ENCODE peak calls at places on chromosomes 4 and X, in five cellular contexts. V is tibial artery, M is neural progenitor cell, C is brain microvascular endothelial cell, U is cardiac muscle cell. N is an unnamed sample.

GRCh38 chr4:932713-933070 is 432 bp downstream of the TMEM175 start:
- DNase-seq in C (no peak), U (no peak), M (peak), V (no peak), N (no peak)

GRCh38 chr4:69060651-69061308 is 35.5 kb upstream of the UGT2B7 start:
- DNase-seq in M (peak), V (no peak), U (no peak), C (no peak), N (no peak)

GRCh38 chr4:16750882-16751642 is 147.4 kb downstream of the LDB2 start:
- DNase-seq in V (no peak), C (no peak), U (peak), M (no peak), N (no peak)

GRCh38 chr4:103204114-103204513 is 6.0 kb upstream of the CENPE start:
- DNase-seq in V (no peak), C (no peak), U (peak), M (peak), N (no peak)

GRCh38 chr4:130192787-130193186 is 1096.8 kb downstream of the C4orf33 start:
- DNase-seq in V (no peak), C (no peak), U (no peak), M (no peak), N (no peak)

GRCh38 chr4:133403913-133404312 is 254.8 kb downstream of the PCDH10 start:
- DNase-seq in M (no peak), C (no peak), V (no peak), U (no peak), N (no peak)

GRCh38 chrX:8010105-8010504 is 82.9 kb upstream of the PNPLA4 start:
- DNase-seq in U (no peak), C (no peak), M (peak), V (no peak), N (no peak)

GRCh38 chrX:154600962-154601374 is 16.0 kb downstream of the CTAG1A start:
- DNase-seq in V (no peak), M (no peak), U (peak), C (peak), N (no peak)

GRCh38 chrX:77446840-77447239 is 349 bp upstream of the FGF16 start:
- DNase-seq in C (no peak), U (peak), M (no peak), V (no peak), N (no peak)

GRCh38 chr4:185399466-185399865 is 2.8 kb downstream of the ANKRD37 start:
- DNase-seq in M (no peak), C (no peak), U (no peak), V (no peak), N (no peak)

GRCh38 chr4:6193399-6193798 is 7.0 kb downstream of the JAKMIP1 start:
- DNase-seq in C (no peak), M (no peak), U (no peak), V (peak), N (no peak)

GRCh38 chr4:168724960-168725359 is 228.1 kb downstream of the PALLD start:
- DNase-seq in C (peak), V (no peak), M (peak), U (peak), N (no peak)

GRCh38 chr4:83071116-83071515 is 36.1 kb downstream of the COPS4 start:
- DNase-seq in M (no peak), V (no peak), C (no peak), U (peak), N (no peak)

GRCh38 chrX:10769696-10770619 is 149.6 kb upstream of the MID1 start:
- DNase-seq in V (no peak), M (peak), C (peak), U (peak), N (no peak)

GRCh38 chr4:78129383-78130108 is 72.4 kb downstream of the FRAS1 start:
- DNase-seq in M (no peak), U (no peak), V (no peak), C (no peak), N (no peak)

GRCh38 chrX:48694776-48695523 is 1.6 kb upstream of the SUV39H1 start:
- DNase-seq in U (no peak), C (no peak), V (no peak), M (peak), N (no peak)

GRCh38 chr4:7389101-7389701 is 45.5 kb downstream of the PSAPL1 start:
- DNase-seq in V (peak), M (no peak), U (no peak), C (no peak), N (no peak)

GRCh38 chr4:94177822-94178221 is 29.8 kb upstream of the SMARCAD1 start:
- DNase-seq in V (no peak), M (peak), C (no peak), U (no peak), N (no peak)

GRCh38 chrX:150036181-150036580 is 97.9 kb upstream of the EOLA2 start:
- DNase-seq in C (peak), V (no peak), M (no peak), U (peak), N (no peak)

DNA sequence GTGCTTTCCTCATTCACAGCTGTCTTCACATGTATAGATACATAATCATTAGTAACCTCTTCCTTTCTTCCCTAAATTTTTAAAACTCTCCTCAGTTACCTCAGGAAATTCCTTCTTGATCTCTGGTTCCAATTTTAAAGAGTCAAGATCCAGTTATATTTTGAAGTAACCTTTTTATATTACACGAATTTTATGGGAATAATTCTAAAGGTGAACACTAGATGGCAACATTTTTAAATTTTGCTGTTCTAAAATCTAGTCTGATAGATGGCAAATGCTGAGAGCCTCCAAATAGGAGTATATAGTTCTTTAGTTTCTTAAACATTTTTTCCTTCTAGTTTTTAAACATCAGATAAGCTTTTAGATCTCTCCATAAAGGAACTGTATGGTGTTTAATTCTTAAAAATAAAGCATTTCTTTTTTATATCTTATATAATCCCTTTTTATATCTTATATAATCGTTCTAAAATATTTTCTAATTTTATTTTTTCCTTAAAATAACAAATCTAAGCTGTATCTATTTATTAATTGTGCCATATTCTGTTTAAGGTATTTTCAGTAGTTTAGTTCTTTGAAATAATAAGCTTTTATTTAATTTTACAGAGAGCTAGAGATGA is 37.9 kb upstream of the PAPSS1 start:
- DNase-seq in U (peak), C (no peak), M (peak), V (no peak), N (no peak)
- H3K27ac ChIP-seq in U (no peak), C (no peak), M (no peak), V (no peak), N (no peak)

GRCh38 chr4:116362603-116363002 is 722.8 kb downstream of the TRAM1L1 start:
- DNase-seq in M (no peak), C (no peak), V (no peak), U (no peak), N (no peak)

GRCh38 chr4:116358633-116359222 is 726.6 kb downstream of the TRAM1L1 start:
- DNase-seq in V (no peak), C (peak), U (peak), M (peak), N (peak)

GRCh38 chr4:116361782-116362181 is 723.6 kb downstream of the TRAM1L1 start:
- DNase-seq in U (no peak), V (no peak), M (no peak), C (no peak), N (peak)

GRCh38 chr4:116357758-116358157 is 727.6 kb downstream of the TRAM1L1 start:
- DNase-seq in M (no peak), U (peak), V (no peak), C (no peak), N (peak)
- H3K27ac ChIP-seq in M (no peak), U (no peak), V (no peak), C (no peak), N (no peak)

DNA sequence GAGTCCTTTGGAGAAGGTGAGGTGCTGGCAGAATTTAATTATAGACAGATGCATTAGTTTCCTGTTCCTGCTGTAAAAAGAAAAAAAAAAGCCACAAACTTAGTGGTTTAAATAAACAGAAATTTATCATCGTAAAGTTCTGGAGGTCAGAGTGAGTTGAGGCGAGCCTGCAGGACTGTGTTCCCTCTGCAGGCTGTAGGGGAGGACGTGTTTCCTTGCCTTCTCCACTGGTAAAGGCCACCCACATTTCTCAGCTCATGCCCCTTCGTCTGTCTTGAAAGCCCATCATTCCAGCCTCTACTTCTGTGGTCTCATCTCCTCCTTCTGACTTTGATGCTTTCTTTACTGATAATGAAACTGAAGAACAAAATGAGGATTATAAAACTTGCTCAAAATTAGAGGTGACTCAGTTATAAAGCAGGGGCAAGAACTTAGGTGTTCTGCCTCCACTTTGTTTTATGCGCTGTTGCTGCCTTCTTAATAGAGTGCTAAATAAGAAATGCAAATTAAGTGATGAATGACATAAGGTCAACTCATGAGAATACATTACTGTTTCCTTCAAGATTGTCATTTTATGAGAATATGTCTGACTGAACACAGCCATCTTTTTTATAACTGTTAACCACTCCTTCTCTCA is 143.1 kb downstream of the STIM2 start:
- DNase-seq in C (peak), M (no peak), V (no peak), U (peak), N (no peak)
- H3K27ac ChIP-seq in C (no peak), M (no peak), V (no peak), U (no peak), N (no peak)

DNA sequence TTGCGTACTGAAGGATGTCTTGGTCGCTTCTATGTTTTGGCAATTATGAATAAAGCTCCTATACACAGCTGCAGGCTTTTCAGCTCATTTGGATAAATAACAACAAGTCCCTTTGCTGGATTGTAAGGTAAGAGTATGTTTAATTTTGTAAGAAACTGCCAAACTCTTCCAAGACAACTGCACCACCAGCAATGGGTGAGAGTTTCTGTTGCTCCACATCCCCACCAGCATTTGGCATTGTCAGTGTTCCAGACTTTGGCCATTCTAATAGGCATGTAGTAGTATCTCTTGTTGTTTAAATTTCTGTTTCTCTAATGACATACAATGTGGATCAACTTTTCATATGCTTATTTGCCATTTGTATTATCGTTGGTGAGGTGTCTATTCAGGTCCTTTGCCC is 44.3 kb downstream of the FNIP2 start:
- DNase-seq in C (no peak), U (no peak), V (no peak), M (no peak), N (no peak)
- H3K27ac ChIP-seq in C (no peak), U (peak), V (no peak), M (no peak), N (no peak)

DNA sequence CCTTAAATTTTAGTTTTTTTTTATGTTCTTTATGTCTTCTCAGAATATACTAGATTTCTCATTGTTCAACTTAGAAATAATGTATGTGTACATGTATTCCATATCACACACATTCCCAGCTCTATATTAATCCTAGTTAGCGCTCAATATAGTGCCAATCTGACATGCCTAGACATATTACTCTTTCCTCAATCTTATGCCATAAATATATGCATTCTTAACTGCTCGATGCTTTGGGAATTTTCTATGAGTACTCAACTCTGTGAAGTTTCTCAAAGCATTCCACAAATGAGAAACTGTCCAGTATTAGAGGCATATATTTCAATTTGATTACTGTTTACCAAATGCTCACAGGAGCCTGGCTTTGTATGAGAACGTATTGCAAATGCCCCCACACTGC is 231.2 kb upstream of the VEGFC start:
- DNase-seq in U (no peak), V (no peak), M (no peak), C (no peak), N (no peak)
- H3K27ac ChIP-seq in U (no peak), V (no peak), M (no peak), C (no peak), N (peak)

GRCh38 chrX:45710081-45710801 is 509.6 kb upstream of the DIPK2B start:
- DNase-seq in V (no peak), M (no peak), U (peak), C (peak), N (peak)
- H3K27ac ChIP-seq in V (no peak), M (no peak), U (no peak), C (peak), N (peak)

GRCh38 chr4:40264995-40265909 is 68.4 kb downstream of the RHOH start:
- DNase-seq in C (peak), U (no peak), M (peak), V (no peak), N (no peak)

GRCh38 chr4:40264497-40264896 is 67.7 kb downstream of the RHOH start:
- DNase-seq in M (no peak), U (peak), C (peak), V (no peak), N (no peak)

GRCh38 chr4:40262861-40263260 is 66.0 kb downstream of the RHOH start:
- DNase-seq in M (no peak), V (no peak), C (no peak), U (no peak), N (no peak)

GRCh38 chr4:40261246-40262078 is 64.6 kb downstream of the RHOH start:
- DNase-seq in C (no peak), V (no peak), U (no peak), M (peak), N (no peak)

DNA sequence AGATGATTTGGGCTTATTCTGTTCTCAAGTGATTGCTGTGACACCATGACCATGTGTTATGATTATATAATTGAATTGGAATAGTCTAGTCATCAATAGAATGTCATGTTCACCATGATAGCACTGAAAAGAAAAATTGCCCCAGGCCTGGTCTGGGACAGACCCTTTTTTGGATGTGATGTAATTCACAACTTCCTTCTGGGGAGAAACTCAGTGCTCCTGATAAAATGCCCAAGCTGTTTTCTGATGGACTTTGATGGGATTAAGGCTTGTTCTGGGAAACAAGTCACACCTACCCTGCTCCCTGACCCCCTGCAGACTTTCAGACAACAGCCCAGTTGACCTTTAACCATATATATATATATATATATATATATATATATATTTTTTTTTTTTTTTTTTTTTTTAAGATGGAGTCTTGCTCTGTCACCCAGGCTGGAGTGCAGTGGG is 65.3 kb downstream of the RHOH start:
- DNase-seq in V (no peak), M (no peak), U (no peak), C (no peak), N (no peak)
- H3K27ac ChIP-seq in V (no peak), M (no peak), U (no peak), C (no peak), N (no peak)

GRCh38 chrX:72123471-72124185 is 8.1 kb downstream of the RTL5 start:
- DNase-seq in U (peak), M (peak), C (peak), V (peak), N (no peak)

GRCh38 chrX:72122621-72123275 is 9.0 kb downstream of the RTL5 start:
- DNase-seq in V (no peak), U (no peak), C (no peak), M (no peak), N (no peak)

GRCh38 chrX:72126048-72126415 is 5.7 kb downstream of the RTL5 start:
- DNase-seq in C (no peak), V (no peak), M (no peak), U (peak), N (no peak)

GRCh38 chrX:72125331-72126047 is 6.2 kb downstream of the RTL5 start:
- DNase-seq in V (no peak), C (no peak), U (no peak), M (no peak), N (no peak)

DNA sequence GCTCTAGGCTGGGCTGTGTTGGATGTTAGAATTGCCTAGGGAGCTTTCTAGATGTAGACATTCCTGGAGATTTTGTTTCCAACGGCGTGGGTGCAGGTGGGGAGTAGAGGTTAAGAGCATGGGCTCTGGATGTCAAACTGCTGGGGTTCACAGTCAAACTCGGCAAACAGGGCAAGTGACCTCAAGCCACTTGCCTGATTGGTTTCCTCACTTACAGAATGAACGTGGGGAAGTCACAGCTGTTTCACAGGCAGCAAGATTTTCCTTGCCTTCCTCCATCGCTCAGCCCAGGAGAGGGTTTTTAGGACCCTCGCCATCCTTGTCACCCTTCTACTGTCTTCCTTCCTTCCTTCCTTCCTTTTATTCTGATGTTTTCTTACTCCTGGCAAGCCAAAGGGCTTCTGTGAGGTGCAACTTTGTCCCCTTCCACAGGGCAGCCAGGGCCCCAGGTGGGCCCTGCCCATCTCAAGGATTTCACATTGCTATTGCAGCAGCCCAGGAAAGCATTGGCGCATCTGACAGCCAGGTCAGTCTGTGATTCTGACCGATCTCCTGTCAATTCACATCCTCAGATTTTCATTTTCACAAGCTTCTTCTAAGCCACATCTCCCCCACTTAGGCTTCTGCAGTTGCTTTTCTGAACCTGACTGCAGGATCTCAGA is 7.0 kb downstream of the RTL5 start:
- DNase-seq in C (no peak), M (no peak), U (no peak), V (no peak), N (no peak)
- H3K27ac ChIP-seq in C (no peak), M (no peak), U (peak), V (peak), N (no peak)

GRCh38 chr4:75724066-75724866 is at the start of gene USO1:
- DNase-seq in M (peak), C (peak), V (peak), U (peak), N (peak)

GRCh38 chr4:75724867-75725724 is 719 bp downstream of the USO1 start:
- DNase-seq in U (peak), C (peak), M (peak), V (peak), N (no peak)

GRCh38 chr4:75723802-75724065 is 643 bp upstream of the USO1 start:
- DNase-seq in U (no peak), V (no peak), M (no peak), C (no peak), N (no peak)

GRCh38 chr4:75722417-75722816 is 2.0 kb upstream of the USO1 start:
- DNase-seq in C (no peak), U (no peak), V (no peak), M (no peak), N (no peak)

DNA sequence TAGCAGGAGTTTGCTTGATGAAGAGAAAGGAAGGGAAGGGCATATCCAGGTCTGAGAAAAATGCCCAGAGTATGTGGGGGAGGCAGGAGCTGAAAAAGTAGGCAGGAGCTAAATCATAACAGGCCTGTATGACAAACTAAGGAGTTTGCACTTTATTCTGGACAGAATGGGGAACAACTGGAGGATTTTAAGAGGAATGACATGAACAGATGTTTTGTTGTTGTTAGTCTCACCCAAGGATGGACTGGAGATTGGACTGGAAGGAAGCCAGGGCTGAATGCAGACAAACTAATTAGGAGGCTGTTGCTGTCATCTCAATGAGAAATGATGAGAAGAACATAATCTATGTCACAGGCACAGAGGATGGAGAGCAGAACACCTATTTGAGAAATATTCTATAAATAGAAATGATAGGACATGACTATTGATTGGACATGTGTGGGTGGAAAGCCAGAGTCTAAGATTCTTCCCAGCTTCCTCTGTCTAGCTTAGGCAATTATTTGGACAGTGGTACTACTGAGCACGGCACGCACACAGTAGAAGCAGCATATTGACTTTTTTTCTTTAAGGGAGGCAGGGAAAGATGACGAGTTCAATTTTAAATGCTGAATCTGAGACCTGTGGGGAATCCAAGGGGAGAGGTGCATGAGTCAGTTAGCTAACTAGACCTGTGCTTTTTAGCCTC is 1.1 kb upstream of the USO1 start:
- DNase-seq in C (peak), U (no peak), V (no peak), M (no peak), N (peak)
- H3K27ac ChIP-seq in C (peak), U (peak), V (peak), M (peak), N (peak)

GRCh38 chrX:12798601-12799000 is 7.4 kb downstream of the PRPS2 start:
- DNase-seq in M (no peak), V (no peak), U (no peak), C (no peak), N (no peak)
- H3K27ac ChIP-seq in M (no peak), V (no peak), U (no peak), C (no peak), N (no peak)

N was measured in epithelial cell of prostate.